ENCODE peak calls at places on chromosomes 16 and 17, in seven cellular contexts. Q is A673, N is left ventricle myocardium inferior, M is sigmoid colon, B is ovary, P is upper lobe of right lung, F is adrenal gland. Y is an unnamed sample. For H3K36me3, the result is how much of the 10 kb centered on the place peaks cover.

GRCh38 chr17:260944-261343 is 79.5 kb upstream of the DOC2B start:
- DNase-seq in Q (no peak), N (no peak), M (no peak), B (peak), P (no peak), F (no peak), Y (peak)

GRCh38 chr17:35185849-35186248 is 8.3 kb downstream of the SLC35G3 start:
- DNase-seq in Q (no peak), N (no peak), M (no peak), B (no peak), P (no peak), F (no peak), Y (no peak)

GRCh38 chr17:74813793-74814192 is 37.6 kb upstream of the NAT9 start:
- DNase-seq in Q (no peak), N (no peak), M (no peak), B (no peak), P (no peak), F (no peak), Y (no peak)

GRCh38 chr17:27975146-27976011 is 67.1 kb upstream of the NLK start:
- DNase-seq in Q (no peak), N (no peak), M (no peak), B (no peak), P (no peak), F (no peak), Y (no peak)

GRCh38 chr17:78063489-78063888 is 65.1 kb downstream of the TMC6 start:
- DNase-seq in Q (no peak), N (no peak), M (no peak), B (no peak), P (no peak), F (no peak), Y (no peak)

GRCh38 chr17:66952681-66953638 is 11.5 kb upstream of the CACNG4 start:
- DNase-seq in Q (no peak), N (no peak), M (no peak), B (no peak), P (no peak), F (no peak), Y (no peak)

GRCh38 chr16:50740747-50741146 is 1.1 kb upstream of the CYLD start:
- DNase-seq in Q (no peak), N (no peak), M (no peak), B (no peak), P (no peak), F (no peak), Y (no peak)

GRCh38 chr17:3558603-3559269 is 1.1 kb upstream of the TRPV3 start:
- DNase-seq in Q (no peak), N (no peak), M (no peak), B (no peak), P (no peak), F (no peak), Y (peak)

GRCh38 chr17:20083460-20083859 is 74.3 kb downstream of the SPECC1 start:
- DNase-seq in Q (no peak), N (no peak), M (no peak), B (no peak), P (no peak), F (no peak), Y (no peak)

GRCh38 chr16:72425571-72426341 is 253.8 kb upstream of the PMFBP1 start:
- DNase-seq in Q (peak), N (no peak), M (no peak), B (no peak), P (no peak), F (no peak), Y (no peak)

GRCh38 chr16:89695875-89696597 is 5.5 kb downstream of the SPATA2L start:
- DNase-seq in Q (no peak), N (no peak), M (no peak), B (peak), P (no peak), F (no peak), Y (no peak)

GRCh38 chr16:89691986-89692569 is 5.6 kb downstream of the CDK10 start:
- DNase-seq in Q (no peak), N (no peak), M (no peak), B (no peak), P (no peak), F (no peak), Y (no peak)

GRCh38 chr16:89695086-89695874 is 6.2 kb downstream of the SPATA2L start:
- DNase-seq in Q (no peak), N (no peak), M (no peak), B (peak), P (no peak), F (no peak), Y (no peak)

GRCh38 chr16:89693289-89693731 is 6.8 kb downstream of the CDK10 start:
- DNase-seq in Q (no peak), N (no peak), M (peak), B (no peak), P (no peak), F (no peak), Y (no peak)

GRCh38 chr16:89693931-89694783 is 7.3 kb downstream of the SPATA2L start:
- DNase-seq in Q (no peak), N (no peak), M (peak), B (peak), P (no peak), F (no peak), Y (no peak)
- H3K36me3 ChIP-seq in Q (half or more), N (under half), M (half or more), B (under half), P (under half), F (under half), Y (under half)

DNA sequence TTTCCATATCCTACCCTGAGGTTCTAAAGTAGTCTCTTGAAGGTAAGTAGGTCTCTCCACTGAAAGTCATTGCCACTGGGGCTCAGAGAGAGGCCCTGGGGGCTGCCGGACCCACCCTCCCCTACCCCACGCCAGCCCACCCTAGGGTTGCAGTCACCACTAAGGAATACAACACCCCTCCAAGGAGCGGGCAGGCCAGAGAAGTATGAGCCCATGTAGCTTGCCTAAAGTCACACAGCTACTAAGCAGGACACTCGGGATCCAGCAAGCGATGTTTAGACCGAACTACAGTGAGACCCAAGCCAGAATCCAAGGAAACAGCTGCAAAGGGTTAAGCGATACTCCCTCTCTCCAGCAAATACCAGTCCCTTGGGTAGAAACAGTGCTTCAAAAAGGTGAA is 27.0 kb downstream of the C16orf78 start:
- DNase-seq in Q (no peak), N (no peak), M (no peak), B (no peak), P (no peak), F (no peak), Y (no peak)
- TF ChIP-seq CTCF in Q (no peak), N (no peak), M (no peak), B (no peak), P (no peak), F (no peak), Y (no peak)

GRCh38 chr16:58170223-58170622 is 27.7 kb downstream of the CSNK2A2 start:
- DNase-seq in Q (no peak), N (no peak), M (no peak), B (no peak), P (no peak), F (no peak), Y (no peak)
- H3K36me3 ChIP-seq in Q (half or more), N (half or more), M (half or more), B (under half), P (half or more), F (under half), Y (half or more)

DNA sequence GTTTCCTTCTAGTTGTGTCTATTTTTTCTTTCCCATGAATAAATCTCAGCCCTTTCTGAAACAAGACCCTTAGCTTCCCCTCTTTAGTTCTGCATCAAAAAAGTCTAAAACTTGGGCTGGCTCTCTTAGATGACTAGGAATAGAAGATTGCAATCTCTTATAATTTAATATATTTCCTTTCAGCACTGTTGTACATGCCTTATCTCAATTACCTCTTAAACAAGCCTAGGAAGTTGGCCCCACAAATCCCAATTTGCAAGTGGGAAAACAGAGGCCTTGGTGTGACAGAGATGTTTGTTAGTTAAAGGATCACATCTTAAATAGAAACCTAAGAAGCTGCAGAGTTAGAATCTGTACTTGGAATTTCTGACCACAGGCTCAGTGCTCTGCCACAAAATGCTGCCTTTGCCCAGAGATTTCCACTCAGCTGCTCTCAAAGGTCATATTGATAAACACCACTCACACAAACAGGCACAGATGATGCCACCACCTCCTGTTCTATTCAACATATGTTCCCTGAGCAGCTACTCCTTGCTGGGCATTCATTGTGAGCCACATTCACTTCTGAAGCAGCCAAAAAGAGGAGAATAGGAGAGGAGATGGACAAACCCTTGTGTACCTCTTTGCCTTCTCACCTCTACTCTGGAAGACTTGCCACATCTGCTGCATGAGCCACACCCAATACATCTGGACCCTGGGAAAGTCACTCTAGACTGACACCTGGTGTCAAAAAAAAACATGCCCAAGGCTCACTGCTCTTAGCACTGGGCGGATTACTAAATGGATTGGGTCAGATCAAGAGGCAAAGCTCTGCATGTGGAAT is 5.5 kb downstream of the CCDC182 start:
- DNase-seq in Q (peak), N (no peak), M (no peak), B (no peak), P (no peak), F (no peak), Y (no peak)
- TF ChIP-seq CTCF in Q (peak), N (peak), M (no peak), B (no peak), P (peak), F (peak), Y (no peak)

GRCh38 chr16:57469917-57470470 is 7.5 kb downstream of the POLR2C start:
- DNase-seq in Q (peak), N (no peak), M (no peak), B (no peak), P (no peak), F (no peak), Y (no peak)
- H3K36me3 ChIP-seq in Q (half or more), N (half or more), M (half or more), B (under half), P (half or more), F (under half), Y (half or more)

GRCh38 chr16:28307936-28308335 is 15.6 kb downstream of the SBK1 start:
- DNase-seq in Q (no peak), N (no peak), M (no peak), B (no peak), P (no peak), F (no peak), Y (no peak)
- TF ChIP-seq CTCF in Q (no peak), N (no peak), M (no peak), B (no peak), P (no peak), F (no peak), Y (no peak)

GRCh38 chr17:79994602-79995001 is 41.1 kb downstream of the TBC1D16 start:
- DNase-seq in Q (no peak), N (no peak), M (no peak), B (no peak), P (no peak), F (no peak), Y (no peak)
- H3K36me3 ChIP-seq in Q (under half), N (under half), M (under half), B (under half), P (under half), F (under half), Y (under half)

GRCh38 chr16:84048306-84048705 is 5.7 kb upstream of the SLC38A8 start:
- DNase-seq in Q (no peak), N (no peak), M (peak), B (no peak), P (peak), F (no peak), Y (no peak)
- TF ChIP-seq CTCF in Q (no peak), N (no peak), M (no peak), B (no peak), P (no peak), F (no peak), Y (no peak)

DNA sequence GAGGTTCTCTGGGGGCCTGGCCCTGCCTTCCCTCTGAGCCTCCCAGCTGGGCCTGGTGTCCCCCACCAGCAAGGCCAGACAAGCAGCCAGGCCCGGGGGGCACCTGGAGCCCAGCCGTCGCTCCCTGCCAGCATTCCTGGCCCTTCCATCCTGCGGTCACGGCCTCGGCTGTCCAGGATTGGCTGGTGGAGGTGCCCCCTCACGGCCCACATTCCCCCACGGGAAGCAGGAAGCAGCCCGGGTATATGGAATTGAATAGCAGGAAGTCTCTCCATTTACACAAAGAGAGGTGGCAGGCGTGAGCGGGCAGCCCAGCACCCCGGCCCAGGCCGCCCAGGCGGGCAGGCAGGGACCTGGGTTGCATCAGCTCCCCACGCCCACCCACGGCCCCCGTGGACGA is 14.5 kb downstream of the TRAF7 start:
- DNase-seq in Q (no peak), N (no peak), M (no peak), B (no peak), P (no peak), F (no peak), Y (peak)
- H3K36me3 ChIP-seq in Q (under half), N (half or more), M (half or more), B (under half), P (half or more), F (under half), Y (under half)

Y was measured in upper lobe of left lung.